ENCODE peak calls at places on chromosomes 12 and 14, in seven cellular contexts. I, N, B, A, O, E and L are unnamed samples. For H3K27me3, the result is how much of the 10 kb centered on the place peaks cover.

GRCh38 chr12:32145096-32145495 is 38.4 kb downstream of the BICD1 start:
- DNase-seq in E (no peak), O (no peak), B (no peak), I (no peak), A (no peak), N (no peak), L (no peak)

GRCh38 chr14:79764288-79764687 is 447.0 kb downstream of the DIO2 start:
- DNase-seq in I (no peak), N (no peak), E (no peak), O (no peak), B (no peak), A (no peak), L (no peak)

GRCh38 chr14:68191567-68192321 is 372.2 kb downstream of the RAD51B start:
- DNase-seq in A (no peak), O (no peak), E (no peak), I (peak), N (no peak), B (peak), L (no peak)

GRCh38 chr14:51821822-51822221 is 38.6 kb upstream of the GNG2 start:
- DNase-seq in A (no peak), O (no peak), N (no peak), E (no peak), I (peak), B (no peak), L (no peak)

GRCh38 chr14:40623641-40624040 is 983.0 kb upstream of the LRFN5 start:
- DNase-seq in E (no peak), A (no peak), O (no peak), N (no peak), B (no peak), I (no peak), L (no peak)

GRCh38 chr14:36967892-36968555 is 204.4 kb downstream of the SLC25A21 start:
- DNase-seq in E (no peak), N (no peak), I (no peak), B (no peak), A (peak), O (no peak), L (no peak)

GRCh38 chr12:108369736-108370396 is 30.8 kb upstream of the CMKLR1 start:
- DNase-seq in A (no peak), O (no peak), I (no peak), E (no peak), N (peak), B (no peak), L (no peak)

GRCh38 chr14:51335521-51335920 is 95.5 kb downstream of the TMX1 start:
- DNase-seq in B (no peak), O (no peak), A (no peak), I (no peak), N (no peak), E (no peak), L (no peak)

GRCh38 chr12:120654656-120655055 is 14.2 kb downstream of the CABP1 start:
- DNase-seq in A (no peak), O (no peak), B (no peak), N (no peak), I (no peak), E (no peak), L (no peak)

GRCh38 chr14:87430810-87431209 is 562.2 kb downstream of the GALC start:
- DNase-seq in B (peak), N (no peak), O (no peak), A (no peak), E (no peak), I (peak), L (no peak)

GRCh38 chr14:51860164-51860835 is at the start of gene GNG2:
- DNase-seq in N (peak), O (peak), E (peak), I (peak), B (peak), A (peak), L (peak)

GRCh38 chr12:96258451-96258933 is 64.3 kb downstream of the ELK3 start:
- DNase-seq in O (no peak), N (peak), I (peak), E (no peak), A (no peak), B (peak), L (no peak)

GRCh38 chr12:89433634-89434033 is 81.3 kb upstream of the DUSP6 start:
- DNase-seq in A (no peak), N (no peak), E (no peak), I (peak), O (no peak), B (no peak), L (no peak)

GRCh38 chr12:89932950-89933349 is 224.3 kb upstream of the ATP2B1 start:
- DNase-seq in O (no peak), B (no peak), A (no peak), E (no peak), N (no peak), I (peak), L (no peak)

GRCh38 chr12:47095446-47096236 is 15.9 kb upstream of the AMIGO2 start:
- DNase-seq in A (no peak), N (no peak), B (peak), I (peak), O (no peak), E (no peak), L (no peak)

GRCh38 chr12:94969424-94969823 is 34.1 kb downstream of the NDUFA12 start:
- DNase-seq in O (no peak), A (no peak), B (no peak), I (no peak), N (no peak), E (no peak), L (no peak)

GRCh38 chr14:52313903-52314481 is at the start of gene PTGER2:
- DNase-seq in O (peak), A (peak), N (peak), E (no peak), I (peak), B (peak), L (peak)

GRCh38 chr14:42214981-42215491 is 608.4 kb downstream of the LRFN5 start:
- DNase-seq in N (peak), B (peak), A (peak), E (no peak), O (no peak), I (peak), L (no peak)

GRCh38 chr12:116714175-116714574 is 23.7 kb downstream of the SPRING1 start:
- DNase-seq in N (no peak), E (no peak), O (no peak), I (no peak), B (peak), A (no peak), L (no peak)

GRCh38 chr12:13258212-13258611 is 61.7 kb downstream of the EMP1 start:
- DNase-seq in O (no peak), N (peak), I (no peak), B (no peak), E (no peak), A (no peak), L (no peak)

GRCh38 chr14:87503711-87504110 is 489.3 kb downstream of the GALC start:
- DNase-seq in E (no peak), I (no peak), N (peak), B (no peak), A (no peak), O (no peak), L (no peak)

GRCh38 chr14:72777636-72778035 is 116.3 kb downstream of the DPF3 start:
- DNase-seq in B (no peak), N (no peak), O (no peak), E (no peak), I (no peak), A (no peak), L (no peak)

GRCh38 chr12:102063066-102063465 is 1.3 kb upstream of the WASHC3 start:
- DNase-seq in E (no peak), B (no peak), I (no peak), A (no peak), N (peak), O (no peak), L (no peak)

GRCh38 chr14:61034416-61035100 is 53.5 kb downstream of the SLC38A6 start:
- DNase-seq in B (no peak), O (no peak), I (no peak), N (no peak), A (no peak), E (no peak), L (no peak)

GRCh38 chr14:59631237-59631636 is 54.6 kb upstream of the CCDC175 start:
- DNase-seq in O (peak), E (peak), A (peak), B (peak), N (peak), I (no peak), L (peak)

GRCh38 chr14:106872619-106873446 is 1346.5 kb downstream of the TMEM121 start:
- DNase-seq in I (no peak), E (peak), N (no peak), A (no peak), B (no peak), O (no peak), L (peak)

GRCh38 chr14:55125403-55125802 is 3.6 kb upstream of the LGALS3 start:
- DNase-seq in I (no peak), A (no peak), B (no peak), O (no peak), E (no peak), N (no peak), L (no peak)

GRCh38 chr14:64855732-64856527 is 23.8 kb downstream of the SPTB start:
- DNase-seq in O (no peak), B (no peak), I (no peak), N (peak), A (no peak), E (no peak), L (no peak)

GRCh38 chr12:12439636-12440035 is 82.8 kb downstream of the BORCS5 start:
- DNase-seq in A (no peak), E (no peak), O (no peak), N (no peak), I (peak), B (peak), L (peak)

DNA sequence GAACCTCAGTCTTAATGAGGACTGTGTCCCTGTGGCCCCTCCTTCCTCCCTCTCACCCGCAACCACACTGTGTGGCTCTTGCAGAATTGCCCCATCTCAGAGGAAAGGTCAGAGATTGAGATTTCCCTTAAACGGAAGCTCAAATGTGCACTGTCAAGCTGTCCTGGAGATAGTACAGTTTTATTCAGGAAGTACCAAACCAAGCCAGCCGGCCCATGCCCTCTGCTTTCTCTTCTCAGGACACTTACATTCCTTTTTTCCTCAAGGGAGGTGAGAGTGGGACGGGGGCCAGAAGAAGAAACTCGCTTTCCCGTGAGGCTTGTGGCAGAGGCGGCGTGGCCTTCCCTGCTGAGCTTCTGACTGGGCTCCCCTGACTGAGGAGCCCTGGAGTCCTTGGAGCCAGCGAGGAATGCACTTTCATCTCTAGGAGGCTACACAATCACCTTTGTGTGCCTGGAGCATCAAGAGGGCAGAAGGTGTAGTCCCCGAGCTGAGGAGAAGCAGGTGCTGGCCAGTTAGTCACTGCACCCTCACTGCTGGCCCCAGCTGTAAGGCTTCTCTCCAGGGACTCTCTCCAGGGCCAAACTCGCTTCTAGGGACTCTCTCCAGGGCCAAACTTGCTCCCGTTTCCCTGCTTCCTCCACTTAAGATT is 24.1 kb upstream of the ATP2A2 start:
- DNase-seq in I (no peak), A (no peak), N (no peak), O (no peak), B (peak), E (no peak), L (peak)
- H2BK120ac ChIP-seq in I (no peak), A (no peak), N (no peak), O (no peak), B (peak), E (no peak), L (no peak)

DNA sequence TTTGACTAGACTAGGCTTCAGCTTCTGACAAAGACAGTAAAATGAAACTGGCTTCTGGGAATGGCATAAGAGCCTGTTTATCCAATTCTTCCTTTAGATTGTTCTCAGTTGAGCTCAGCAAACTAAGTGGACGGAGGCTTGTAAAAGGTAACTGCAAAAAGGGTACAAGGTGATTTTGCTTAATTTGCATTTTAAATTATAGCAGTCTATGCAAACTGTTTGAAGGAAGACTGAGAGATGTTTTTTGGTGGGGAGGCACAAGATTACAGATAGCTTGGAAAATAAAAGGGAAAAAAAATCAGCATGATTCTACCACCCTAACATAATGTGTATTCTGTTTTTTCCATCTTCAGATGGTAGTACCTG is 5.0 kb downstream of the SUSD6 start:
- DNase-seq in I (no peak), N (no peak), B (no peak), O (no peak), A (no peak), E (no peak), L (no peak)
- H3K9ac ChIP-seq in I (peak), N (no peak), B (peak), O (no peak), A (no peak), E (no peak), L (no peak)

GRCh38 chr14:104509673-104510072 is 69.9 kb upstream of the C14orf180 start:
- DNase-seq in E (peak), B (no peak), I (no peak), A (no peak), N (no peak), O (peak), L (no peak)
- H3K27me3 ChIP-seq in E (under half), B (under half), I (under half), A (under half), N (under half), O (under half), L (under half)

GRCh38 chr12:19415563-19415962 is 23.7 kb upstream of the AEBP2 start:
- DNase-seq in N (no peak), E (no peak), A (no peak), B (no peak), I (no peak), O (no peak), L (no peak)
- H2BK120ac ChIP-seq in N (no peak), E (no peak), A (no peak), B (no peak), I (no peak), O (no peak), L (no peak)

GRCh38 chr12:112422531-112422930 is 3.8 kb downstream of the PTPN11 start:
- DNase-seq in B (peak), N (peak), O (no peak), I (no peak), A (no peak), E (no peak), L (no peak)

GRCh38 chr12:112418596-112419268 is at the start of gene PTPN11:
- DNase-seq in B (peak), A (peak), I (peak), O (peak), E (peak), N (peak), L (peak)

GRCh38 chr12:112419269-112420133 is 754 bp downstream of the PTPN11 start:
- DNase-seq in B (peak), N (peak), O (peak), E (no peak), A (peak), I (peak), L (peak)

GRCh38 chr12:112421363-112421762 is 2.6 kb downstream of the PTPN11 start:
- DNase-seq in I (no peak), B (no peak), N (no peak), A (no peak), O (no peak), E (no peak), L (no peak)

GRCh38 chr12:112420740-112421139 is 2.0 kb downstream of the PTPN11 start:
- DNase-seq in O (no peak), B (no peak), I (no peak), N (no peak), E (no peak), A (no peak), L (no peak)
- H3K9ac ChIP-seq in O (no peak), B (no peak), I (no peak), N (no peak), E (no peak), A (no peak), L (no peak)

GRCh38 chr14:94161979-94162378 is 12.1 kb upstream of the PPP4R4 start:
- DNase-seq in N (no peak), O (no peak), B (no peak), E (no peak), I (no peak), A (no peak), L (no peak)
- H3K27me3 ChIP-seq in N (under half), O (under half), B (under half), E (under half), I (under half), A (under half), L (under half)